ENCODE peak calls at places on chromosomes 1 and 21, in five cellular contexts. One of them, this sample, is unnamed.

GRCh38 chr1:155984341-155984740 is 6.0 kb upstream of the ARHGEF2 start:
- DNase-seq in GM23338: peak; percentile 97
- DNase-seq in HepG2: no peak
- DNase-seq in WTC11: peak; percentile 89
- DNase-seq in GM12878: no peak
- DNase-seq in this sample: peak; percentile 79

GRCh38 chr1:222893255-222893654 is 78.4 kb downstream of the DISP1 start:
- DNase-seq in GM23338: no peak
- DNase-seq in HepG2: no peak
- DNase-seq in WTC11: no peak
- DNase-seq in GM12878: no peak
- DNase-seq in this sample: no peak

GRCh38 chr1:116628448-116628847 is 39.1 kb downstream of the IGSF3 start:
- DNase-seq in GM23338: no peak
- DNase-seq in HepG2: no peak
- DNase-seq in WTC11: no peak
- DNase-seq in GM12878: peak; percentile 48
- DNase-seq in this sample: no peak

GRCh38 chr1:244369256-244370057 is 82.3 kb downstream of the ADSS2 start:
- DNase-seq in GM23338: peak; percentile 79
- DNase-seq in HepG2: no peak
- DNase-seq in WTC11: peak; percentile 48
- DNase-seq in GM12878: no peak
- DNase-seq in this sample: no peak

GRCh38 chr1:177591155-177591554 is 378.7 kb downstream of the SEC16B start:
- DNase-seq in GM23338: no peak
- DNase-seq in HepG2: no peak
- DNase-seq in WTC11: no peak
- DNase-seq in GM12878: no peak
- DNase-seq in this sample: no peak

GRCh38 chr21:45870851-45871615 is 110.5 kb upstream of the COL6A1 start:
- DNase-seq in GM23338: no peak
- DNase-seq in HepG2: no peak
- DNase-seq in WTC11: no peak
- DNase-seq in GM12878: no peak
- DNase-seq in this sample: no peak

GRCh38 chr1:30816211-30817082 is 58.9 kb upstream of the LAPTM5 start:
- DNase-seq in GM23338: peak; percentile 96
- DNase-seq in HepG2: no peak
- DNase-seq in WTC11: peak; percentile 91
- DNase-seq in GM12878: no peak
- DNase-seq in this sample: no peak

GRCh38 chr1:43619996-43620920 is 29.7 kb upstream of the KDM4A start:
- DNase-seq in GM23338: no peak
- DNase-seq in HepG2: no peak
- DNase-seq in WTC11: no peak
- DNase-seq in GM12878: no peak
- DNase-seq in this sample: no peak

GRCh38 chr1:119799599-119800177 is 11.6 kb downstream of the REG4 start:
- DNase-seq in GM23338: no peak
- DNase-seq in HepG2: no peak
- DNase-seq in WTC11: no peak
- DNase-seq in GM12878: no peak
- DNase-seq in this sample: no peak

GRCh38 chr1:203669739-203670138 is 43.1 kb downstream of the ATP2B4 start:
- DNase-seq in GM23338: no peak
- DNase-seq in HepG2: peak; percentile 73
- DNase-seq in WTC11: no peak
- DNase-seq in GM12878: no peak
- DNase-seq in this sample: no peak

GRCh38 chr1:111290640-111291039 is at the start of gene CHIA:
- DNase-seq in GM23338: no peak
- DNase-seq in HepG2: no peak
- DNase-seq in WTC11: no peak
- DNase-seq in GM12878: no peak
- DNase-seq in this sample: no peak

GRCh38 chr21:33947451-33948095 is 32.0 kb upstream of the ATP5PO start:
- DNase-seq in GM23338: peak; percentile 95
- DNase-seq in HepG2: peak; percentile 94
- DNase-seq in WTC11: peak; percentile 62
- DNase-seq in GM12878: peak; percentile 83
- DNase-seq in this sample: peak; percentile 53

GRCh38 chr1:112697781-112698201 is 9.1 kb downstream of the RHOC start:
- DNase-seq in GM23338: no peak
- DNase-seq in HepG2: no peak
- DNase-seq in WTC11: no peak
- DNase-seq in GM12878: no peak
- DNase-seq in this sample: no peak

GRCh38 chr1:155076371-155076770 is 2.3 kb upstream of the EFNA3 start:
- DNase-seq in GM23338: no peak
- DNase-seq in HepG2: no peak
- DNase-seq in WTC11: no peak
- DNase-seq in GM12878: no peak
- DNase-seq in this sample: no peak

GRCh38 chr21:31866077-31866511 is 6.7 kb upstream of the HUNK start:
- DNase-seq in GM23338: peak; percentile 96
- DNase-seq in HepG2: peak; percentile 65
- DNase-seq in WTC11: peak; percentile 93
- DNase-seq in GM12878: no peak
- DNase-seq in this sample: peak; percentile 98

GRCh38 chr1:228377664-228378452 is 28.8 kb downstream of the TRIM11 start:
- DNase-seq in GM23338: no peak
- DNase-seq in HepG2: no peak
- DNase-seq in WTC11: no peak
- DNase-seq in GM12878: no peak
- DNase-seq in this sample: no peak

GRCh38 chr1:236035681-236036101 is 29.2 kb downstream of the NID1 start:
- DNase-seq in GM23338: no peak
- DNase-seq in HepG2: no peak
- DNase-seq in WTC11: no peak
- DNase-seq in GM12878: no peak
- DNase-seq in this sample: no peak

GRCh38 chr1:168826269-168826668 is 97.3 kb upstream of the DPT start:
- DNase-seq in GM23338: no peak
- DNase-seq in HepG2: no peak
- DNase-seq in WTC11: no peak
- DNase-seq in GM12878: no peak
- DNase-seq in this sample: no peak

GRCh38 chr21:31220567-31220966 is 123.5 kb downstream of the TIAM1 start:
- DNase-seq in GM23338: no peak
- DNase-seq in HepG2: peak; percentile 57
- DNase-seq in WTC11: no peak
- DNase-seq in GM12878: no peak
- DNase-seq in this sample: no peak

GRCh38 chr1:59815892-59816291 is 1.1 kb downstream of the HOOK1 start:
- DNase-seq in GM23338: peak; percentile 28
- DNase-seq in HepG2: peak; percentile 18
- DNase-seq in WTC11: no peak
- DNase-seq in GM12878: no peak
- DNase-seq in this sample: no peak

GRCh38 chr1:90964444-90965035 is 57.3 kb downstream of the ZNF644 start:
- DNase-seq in GM23338: peak; percentile 33
- DNase-seq in HepG2: peak; percentile 21
- DNase-seq in WTC11: no peak
- DNase-seq in GM12878: no peak
- DNase-seq in this sample: no peak

GRCh38 chr1:48939828-48940227 is 163.1 kb upstream of the BEND5 start:
- DNase-seq in GM23338: no peak
- DNase-seq in HepG2: no peak
- DNase-seq in WTC11: no peak
- DNase-seq in GM12878: no peak
- DNase-seq in this sample: no peak

GRCh38 chr1:48937732-48938131 is 161.0 kb upstream of the BEND5 start:
- DNase-seq in GM23338: peak; percentile 5
- DNase-seq in HepG2: no peak
- DNase-seq in WTC11: no peak
- DNase-seq in GM12878: no peak
- DNase-seq in this sample: no peak

GRCh38 chr1:48938975-48939374 is 162.3 kb upstream of the BEND5 start:
- DNase-seq in GM23338: no peak
- DNase-seq in HepG2: no peak
- DNase-seq in WTC11: no peak
- DNase-seq in GM12878: no peak
- DNase-seq in this sample: no peak

GRCh38 chr1:48940354-48940753 is 163.7 kb upstream of the BEND5 start:
- DNase-seq in GM23338: no peak
- DNase-seq in HepG2: no peak
- DNase-seq in WTC11: no peak
- DNase-seq in GM12878: no peak
- DNase-seq in this sample: no peak

DNA sequence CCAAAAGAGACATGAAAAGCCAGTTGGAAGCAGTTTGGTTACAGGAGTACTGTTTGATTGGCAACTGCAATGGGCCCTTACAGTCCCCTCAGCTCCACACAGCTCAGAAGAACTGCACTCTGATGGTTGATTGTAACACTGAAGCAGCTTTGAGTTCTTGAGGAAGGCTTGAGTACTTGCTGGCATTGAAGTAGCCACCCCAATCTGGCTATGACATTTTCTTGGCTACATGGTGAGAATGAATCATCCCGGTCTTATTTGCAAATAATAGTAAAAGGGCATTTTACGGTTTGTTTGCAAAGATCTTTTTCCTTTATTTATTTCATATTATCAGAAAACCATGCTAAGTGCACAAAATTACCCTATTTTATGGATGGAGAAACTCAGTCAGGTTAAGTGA is 159.7 kb upstream of the BEND5 start:
- DNase-seq in GM23338: no peak
- DNase-seq in HepG2: no peak
- DNase-seq in WTC11: no peak
- DNase-seq in GM12878: no peak
- DNase-seq in this sample: no peak
- TF ChIP-seq CREB1 in GM23338: no peak
- TF ChIP-seq CREB1 in HepG2: no peak
- TF ChIP-seq CREB1 in WTC11: no peak
- TF ChIP-seq CREB1 in GM12878: no peak
- TF ChIP-seq CREB1 in this sample: no peak

DNA sequence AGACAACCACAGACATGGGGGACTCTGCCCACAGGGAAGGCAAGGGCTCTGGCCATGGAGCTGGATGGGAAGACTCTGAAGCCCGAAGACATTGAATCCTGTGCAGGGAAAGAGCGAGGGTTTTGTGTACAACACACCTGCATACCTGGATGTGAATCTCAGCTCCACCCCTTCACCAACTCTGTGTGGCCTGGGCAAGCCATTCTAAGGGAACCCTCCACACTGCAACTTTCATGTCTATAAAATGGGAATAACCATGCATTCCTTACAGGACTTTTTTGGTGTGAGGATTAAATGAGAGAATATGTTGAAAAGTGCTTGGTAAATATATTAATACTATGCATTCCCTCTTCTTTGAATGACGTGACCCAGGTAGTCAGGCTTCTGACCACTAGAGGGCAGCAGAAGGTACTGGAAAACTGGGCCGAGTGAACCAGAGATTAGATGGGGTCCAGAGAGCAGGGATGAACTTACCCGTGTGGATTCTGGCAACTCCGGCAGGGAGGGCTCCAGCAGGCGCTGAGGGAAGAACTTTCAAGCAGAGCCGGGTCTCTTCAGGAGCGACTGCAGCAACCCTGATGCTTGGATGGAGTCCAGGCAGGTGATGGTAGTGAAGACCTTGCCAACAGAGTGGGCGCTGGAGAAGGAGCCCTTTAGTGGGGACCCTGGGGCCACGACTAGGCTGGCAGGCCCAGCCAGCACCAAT is 908 bp upstream of the ELF3 start:
- DNase-seq in GM23338: peak; percentile 92
- DNase-seq in HepG2: peak; percentile 84
- DNase-seq in WTC11: peak; percentile 85
- DNase-seq in GM12878: peak; percentile 25
- DNase-seq in this sample: peak; percentile 38
- TF ChIP-seq CREB1 in GM23338: peak; percentile 51
- TF ChIP-seq CREB1 in HepG2: no peak
- TF ChIP-seq CREB1 in WTC11: no peak
- TF ChIP-seq CREB1 in GM12878: no peak
- TF ChIP-seq CREB1 in this sample: peak; percentile 58

DNA sequence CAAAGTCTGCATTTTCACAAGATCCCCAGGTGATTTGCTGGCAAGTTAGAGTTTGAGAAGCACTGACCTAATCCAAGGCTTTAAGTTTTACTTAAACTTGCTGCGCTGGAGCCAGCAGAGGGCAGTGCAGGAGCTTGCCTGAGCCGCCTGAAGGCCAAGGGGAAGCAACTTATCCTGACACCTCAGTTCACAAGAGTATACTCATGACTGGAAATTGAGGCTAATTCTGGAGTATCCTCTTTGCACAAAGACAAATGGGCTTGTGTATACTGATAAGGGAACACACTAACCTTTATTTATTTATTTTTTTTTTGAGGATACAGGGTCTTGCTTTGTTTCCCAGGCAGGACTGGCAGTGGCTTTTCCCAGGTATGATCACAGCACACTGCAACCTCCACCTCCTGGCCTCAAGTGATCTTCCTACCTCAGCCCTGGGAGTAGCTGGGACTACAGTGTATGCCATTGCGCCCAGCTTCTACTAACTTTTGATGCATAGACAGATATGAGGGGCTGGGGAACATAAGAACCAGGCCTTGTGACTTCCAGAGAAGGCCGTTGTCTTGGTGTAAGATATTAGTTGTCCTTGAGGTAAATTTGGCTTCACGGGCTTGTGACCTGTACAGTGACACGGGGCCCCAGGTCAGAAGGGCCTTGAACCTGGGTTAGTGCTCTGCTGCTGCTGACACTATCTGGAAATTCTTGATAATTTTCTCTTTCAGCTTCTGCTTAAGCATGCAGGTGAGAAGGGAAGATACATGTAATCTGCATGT is 29.0 kb upstream of the SLAMF1 start:
- DNase-seq in GM23338: peak; percentile 89
- DNase-seq in HepG2: peak; percentile 30
- DNase-seq in WTC11: peak; percentile 75
- DNase-seq in GM12878: peak; percentile 76
- DNase-seq in this sample: peak; percentile 71
- TF ChIP-seq CREB1 in GM23338: no peak
- TF ChIP-seq CREB1 in HepG2: no peak
- TF ChIP-seq CREB1 in WTC11: no peak
- TF ChIP-seq CREB1 in GM12878: no peak
- TF ChIP-seq CREB1 in this sample: no peak

DNA sequence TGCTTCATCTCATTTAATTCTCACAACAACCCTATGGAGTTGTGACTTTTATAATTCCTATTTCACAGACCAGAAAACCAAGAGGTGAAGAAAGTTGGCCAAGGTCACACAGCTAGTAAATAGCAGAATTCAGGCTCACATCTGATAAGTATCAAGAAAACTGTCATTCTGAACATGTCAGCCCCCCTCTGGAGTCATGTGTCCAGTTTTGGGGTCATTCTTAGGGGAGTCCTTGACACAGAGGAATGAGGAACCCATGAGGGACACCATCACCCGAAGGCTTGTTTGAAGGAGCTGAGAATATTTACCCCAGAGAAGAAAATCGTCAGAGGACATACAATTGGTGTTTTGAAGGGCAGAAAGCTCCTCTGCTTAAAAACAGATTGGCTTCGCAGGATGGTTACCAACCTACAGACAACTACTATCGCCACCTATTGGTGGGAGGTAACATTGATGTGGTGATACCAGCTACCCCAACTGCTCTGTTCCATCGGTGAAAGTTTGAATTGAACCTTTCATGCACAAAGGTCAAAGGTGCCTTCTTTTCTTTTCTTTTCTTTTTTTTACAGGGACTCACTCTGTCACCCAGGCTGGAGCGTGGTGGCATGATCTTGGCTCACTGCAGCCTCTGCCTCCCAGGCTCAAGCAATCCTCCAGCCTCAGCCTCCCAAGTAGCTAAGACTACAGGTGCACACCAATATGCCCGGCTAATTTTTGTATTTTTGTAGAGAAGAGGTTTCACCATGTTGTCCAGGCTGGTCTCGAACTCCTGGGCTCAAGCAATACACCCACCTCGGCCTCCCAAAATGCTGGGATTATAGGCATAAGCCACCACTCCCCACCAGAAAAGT is 31.3 kb downstream of the NCMAP start:
- DNase-seq in GM23338: peak; percentile 89
- DNase-seq in HepG2: peak; percentile 53
- DNase-seq in WTC11: no peak
- DNase-seq in GM12878: no peak
- DNase-seq in this sample: no peak
- TF ChIP-seq CREB1 in GM23338: no peak
- TF ChIP-seq CREB1 in HepG2: no peak
- TF ChIP-seq CREB1 in WTC11: no peak
- TF ChIP-seq CREB1 in GM12878: no peak
- TF ChIP-seq CREB1 in this sample: no peak

This sample was measured in H1.